ENCODE peak calls at places on chromosomes 1 and 21, in five cellular contexts. One of them, this sample, is unnamed.

GRCh38 chr1:46530791-46531409 is 20.5 kb downstream of the KNCN start:
- DNase-seq in IMR-90: no peak
- DNase-seq in SK-N-SH: no peak
- DNase-seq in A549: peak; percentile 26
- DNase-seq in GM12878: no peak
- DNase-seq in this sample: no peak

GRCh38 chr21:36553406-36553805 is 73.5 kb upstream of the CLDN14 start:
- DNase-seq in IMR-90: no peak
- DNase-seq in GM12878: no peak
- DNase-seq in A549: no peak
- DNase-seq in SK-N-SH: no peak
- DNase-seq in this sample: no peak

GRCh38 chr1:107327446-107327845 is 186.6 kb downstream of the NTNG1 start:
- DNase-seq in SK-N-SH: no peak
- DNase-seq in IMR-90: no peak
- DNase-seq in GM12878: no peak
- DNase-seq in A549: no peak
- DNase-seq in this sample: no peak

GRCh38 chr1:35692310-35692709 is 26.4 kb downstream of the C1orf216 start:
- DNase-seq in IMR-90: no peak
- DNase-seq in A549: no peak
- DNase-seq in GM12878: no peak
- DNase-seq in SK-N-SH: no peak
- DNase-seq in this sample: no peak

GRCh38 chr21:32359719-32360260 is 33.0 kb downstream of the URB1 start:
- DNase-seq in IMR-90: no peak
- DNase-seq in GM12878: no peak
- DNase-seq in A549: peak; percentile 43
- DNase-seq in SK-N-SH: no peak
- DNase-seq in this sample: no peak

GRCh38 chr1:98045211-98046030 is 124.6 kb upstream of the DPYD start:
- DNase-seq in GM12878: no peak
- DNase-seq in A549: peak; percentile 81
- DNase-seq in IMR-90: peak; percentile 62
- DNase-seq in SK-N-SH: peak; percentile 77
- DNase-seq in this sample: peak; percentile 54

GRCh38 chr1:41674501-41674900 is 190.0 kb upstream of the EDN2 start:
- DNase-seq in GM12878: no peak
- DNase-seq in IMR-90: no peak
- DNase-seq in A549: no peak
- DNase-seq in SK-N-SH: no peak
- DNase-seq in this sample: no peak

GRCh38 chr1:43791243-43791642 is 83.9 kb downstream of the ST3GAL3 start:
- DNase-seq in IMR-90: no peak
- DNase-seq in A549: no peak
- DNase-seq in SK-N-SH: no peak
- DNase-seq in GM12878: no peak
- DNase-seq in this sample: no peak

GRCh38 chr1:198929961-198930599 is 291.2 kb downstream of the PTPRC start:
- DNase-seq in SK-N-SH: no peak
- DNase-seq in A549: peak; percentile 30
- DNase-seq in GM12878: peak; percentile 45
- DNase-seq in IMR-90: peak; percentile 31
- DNase-seq in this sample: no peak

GRCh38 chr1:166111430-166111829 is 55.4 kb downstream of the FAM78B start:
- DNase-seq in A549: no peak
- DNase-seq in SK-N-SH: no peak
- DNase-seq in IMR-90: no peak
- DNase-seq in GM12878: no peak
- DNase-seq in this sample: no peak

GRCh38 chr1:19400875-19401854 is 84.2 kb downstream of the CAPZB start:
- DNase-seq in SK-N-SH: no peak
- DNase-seq in A549: no peak
- DNase-seq in IMR-90: no peak
- DNase-seq in GM12878: no peak
- DNase-seq in this sample: peak; percentile 34

GRCh38 chr1:10679521-10680220 is 116.8 kb downstream of the CASZ1 start:
- DNase-seq in SK-N-SH: peak; percentile 91
- DNase-seq in A549: peak; percentile 57
- DNase-seq in IMR-90: peak; percentile 62
- DNase-seq in GM12878: no peak
- DNase-seq in this sample: peak; percentile 83

GRCh38 chr1:211925016-211925415 is 94.5 kb upstream of the LPGAT1 start:
- DNase-seq in GM12878: no peak
- DNase-seq in SK-N-SH: no peak
- DNase-seq in IMR-90: no peak
- DNase-seq in A549: peak; percentile 65
- DNase-seq in this sample: peak; percentile 55

GRCh38 chr21:41877901-41878830 is 978 bp downstream of the PRDM15 start:
- DNase-seq in A549: peak; percentile 7
- DNase-seq in GM12878: no peak
- DNase-seq in IMR-90: peak; percentile 75
- DNase-seq in SK-N-SH: peak; percentile 70
- DNase-seq in this sample: no peak

GRCh38 chr1:215833936-215834729 is 267.0 kb downstream of the KCTD3 start:
- DNase-seq in IMR-90: peak; percentile 68
- DNase-seq in GM12878: no peak
- DNase-seq in SK-N-SH: no peak
- DNase-seq in A549: no peak
- DNase-seq in this sample: no peak

GRCh38 chr1:179105393-179105792 is 23.5 kb downstream of the TOR3A start:
- DNase-seq in GM12878: no peak
- DNase-seq in A549: peak; percentile 55
- DNase-seq in SK-N-SH: no peak
- DNase-seq in IMR-90: no peak
- DNase-seq in this sample: no peak

GRCh38 chr21:28627691-28628090 is 365.0 kb downstream of the LTN1 start:
- DNase-seq in GM12878: no peak
- DNase-seq in SK-N-SH: no peak
- DNase-seq in A549: no peak
- DNase-seq in IMR-90: no peak
- DNase-seq in this sample: no peak

GRCh38 chr1:14926818-14927555 is 226.6 kb upstream of the TMEM51 start:
- DNase-seq in A549: no peak
- DNase-seq in SK-N-SH: no peak
- DNase-seq in GM12878: no peak
- DNase-seq in IMR-90: no peak
- DNase-seq in this sample: no peak
- TF ChIP-seq USF2 in A549: no peak
- TF ChIP-seq USF2 in SK-N-SH: no peak
- TF ChIP-seq USF2 in GM12878: no peak
- TF ChIP-seq USF2 in IMR-90: no peak
- TF ChIP-seq USF2 in this sample: no peak

DNA sequence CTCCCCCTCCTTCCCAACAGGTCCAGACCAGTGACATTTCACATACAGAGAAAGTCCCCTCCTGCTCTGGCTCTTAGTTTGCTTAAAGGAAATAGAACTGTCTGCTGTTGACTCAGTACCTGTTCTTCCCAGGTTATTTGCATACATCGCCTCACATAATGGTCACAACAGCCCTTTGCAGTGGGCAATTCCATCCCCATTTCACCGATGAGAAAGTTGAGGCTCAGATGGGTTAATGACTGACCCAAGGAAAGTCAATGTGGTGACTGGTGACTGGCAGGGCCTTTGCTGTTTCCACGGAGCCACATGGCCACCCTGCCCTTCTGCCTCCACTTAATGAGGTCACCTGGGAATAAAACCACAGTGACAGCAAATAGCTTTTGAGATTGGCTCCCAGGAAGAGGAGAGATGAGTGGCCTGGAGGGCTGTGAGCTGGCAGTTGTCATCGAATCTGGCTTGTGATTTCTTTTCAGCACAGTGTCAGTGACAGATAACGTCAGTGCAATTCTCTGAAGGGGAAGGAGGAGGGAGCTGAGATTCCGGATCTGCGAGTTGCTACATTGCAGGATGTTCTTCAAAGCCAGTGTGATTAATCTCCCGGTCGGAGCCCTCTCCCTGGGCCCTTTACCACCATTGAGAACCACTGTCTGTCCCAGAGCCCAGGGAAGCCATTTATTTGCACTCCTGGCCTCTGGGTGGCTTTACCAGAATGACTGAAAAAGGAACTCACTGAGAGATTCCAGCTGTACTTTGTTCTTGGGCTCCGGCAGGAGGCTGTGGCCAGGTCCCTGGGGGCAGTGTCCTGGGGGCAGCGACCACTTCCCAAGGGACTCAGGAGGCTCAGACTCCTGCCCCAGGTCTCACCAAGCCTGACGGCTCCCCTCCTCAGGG is 117.1 kb downstream of the CNIH3 start:
- DNase-seq in SK-N-SH: peak; percentile 73
- DNase-seq in IMR-90: peak; percentile 25
- DNase-seq in A549: no peak
- DNase-seq in GM12878: peak; percentile 89
- DNase-seq in this sample: no peak
- H3K4me1 ChIP-seq in SK-N-SH: peaks cover 16% of the 10 kb centered on the region
- H3K4me1 ChIP-seq in IMR-90: peaks cover 11% of the 10 kb centered on the region
- H3K4me1 ChIP-seq in A549: no peaks in the 10 kb centered on the region
- H3K4me1 ChIP-seq in GM12878: peaks cover 55% of the 10 kb centered on the region
- H3K4me1 ChIP-seq in this sample: peaks cover 12% of the 10 kb centered on the region

GRCh38 chr1:32465541-32466002 is 700 bp downstream of the ZBTB8B start:
- DNase-seq in GM12878: no peak
- DNase-seq in A549: no peak
- DNase-seq in IMR-90: no peak
- DNase-seq in SK-N-SH: no peak
- DNase-seq in this sample: no peak

GRCh38 chr1:32464716-32465540 is at the start of gene ZBTB8B:
- DNase-seq in GM12878: no peak
- DNase-seq in IMR-90: peak; percentile 41
- DNase-seq in SK-N-SH: peak; percentile 99
- DNase-seq in A549: peak; percentile 51
- DNase-seq in this sample: peak; percentile 98

GRCh38 chr1:32468791-32469190 is 3.9 kb downstream of the ZBTB8B start:
- DNase-seq in A549: no peak
- DNase-seq in GM12878: no peak
- DNase-seq in SK-N-SH: no peak
- DNase-seq in IMR-90: no peak
- DNase-seq in this sample: no peak

GRCh38 chr1:32466761-32467160 is 1.9 kb downstream of the ZBTB8B start:
- DNase-seq in A549: no peak
- DNase-seq in SK-N-SH: no peak
- DNase-seq in IMR-90: no peak
- DNase-seq in GM12878: no peak
- DNase-seq in this sample: no peak

GRCh38 chr1:32464191-32464715 is 619 bp upstream of the ZBTB8B start:
- DNase-seq in A549: no peak
- DNase-seq in SK-N-SH: peak; percentile 33
- DNase-seq in IMR-90: peak; percentile 4
- DNase-seq in GM12878: no peak
- DNase-seq in this sample: no peak
- TF ChIP-seq USF2 in A549: no peak
- TF ChIP-seq USF2 in SK-N-SH: no peak
- TF ChIP-seq USF2 in IMR-90: no peak
- TF ChIP-seq USF2 in GM12878: no peak
- TF ChIP-seq USF2 in this sample: no peak

GRCh38 chr1:5814046-5814619 is 178.1 kb downstream of the NPHP4 start:
- DNase-seq in SK-N-SH: no peak
- DNase-seq in A549: no peak
- DNase-seq in IMR-90: no peak
- DNase-seq in GM12878: no peak
- DNase-seq in this sample: no peak
- H3K4me1 ChIP-seq in SK-N-SH: peaks cover 11% of the 10 kb centered on the region
- H3K4me1 ChIP-seq in A549: no peaks in the 10 kb centered on the region
- H3K4me1 ChIP-seq in IMR-90: no peaks in the 10 kb centered on the region
- H3K4me1 ChIP-seq in GM12878: no peaks in the 10 kb centered on the region
- H3K4me1 ChIP-seq in this sample: peaks cover 2% of the 10 kb centered on the region

GRCh38 chr1:201827321-201828281 is 1.4 kb upstream of the IPO9 start:
- DNase-seq in SK-N-SH: no peak
- DNase-seq in A549: no peak
- DNase-seq in IMR-90: no peak
- DNase-seq in GM12878: no peak
- DNase-seq in this sample: no peak
- TF ChIP-seq USF2 in SK-N-SH: no peak
- TF ChIP-seq USF2 in A549: no peak
- TF ChIP-seq USF2 in IMR-90: no peak
- TF ChIP-seq USF2 in GM12878: no peak
- TF ChIP-seq USF2 in this sample: no peak

GRCh38 chr1:6004412-6005123 is 12.3 kb upstream of the NPHP4 start:
- DNase-seq in IMR-90: no peak
- DNase-seq in A549: no peak
- DNase-seq in SK-N-SH: no peak
- DNase-seq in GM12878: no peak
- DNase-seq in this sample: no peak

GRCh38 chr1:6001992-6002576 is 9.9 kb upstream of the NPHP4 start:
- DNase-seq in SK-N-SH: peak; percentile 84
- DNase-seq in A549: no peak
- DNase-seq in GM12878: no peak
- DNase-seq in IMR-90: no peak
- DNase-seq in this sample: no peak

GRCh38 chr1:6003568-6004411 is 11.6 kb upstream of the NPHP4 start:
- DNase-seq in GM12878: no peak
- DNase-seq in IMR-90: no peak
- DNase-seq in SK-N-SH: peak; percentile 69
- DNase-seq in A549: no peak
- DNase-seq in this sample: no peak

GRCh38 chr1:6000444-6001288 is 8.4 kb upstream of the NPHP4 start:
- DNase-seq in IMR-90: no peak
- DNase-seq in A549: no peak
- DNase-seq in GM12878: no peak
- DNase-seq in SK-N-SH: peak; percentile 80
- DNase-seq in this sample: no peak

DNA sequence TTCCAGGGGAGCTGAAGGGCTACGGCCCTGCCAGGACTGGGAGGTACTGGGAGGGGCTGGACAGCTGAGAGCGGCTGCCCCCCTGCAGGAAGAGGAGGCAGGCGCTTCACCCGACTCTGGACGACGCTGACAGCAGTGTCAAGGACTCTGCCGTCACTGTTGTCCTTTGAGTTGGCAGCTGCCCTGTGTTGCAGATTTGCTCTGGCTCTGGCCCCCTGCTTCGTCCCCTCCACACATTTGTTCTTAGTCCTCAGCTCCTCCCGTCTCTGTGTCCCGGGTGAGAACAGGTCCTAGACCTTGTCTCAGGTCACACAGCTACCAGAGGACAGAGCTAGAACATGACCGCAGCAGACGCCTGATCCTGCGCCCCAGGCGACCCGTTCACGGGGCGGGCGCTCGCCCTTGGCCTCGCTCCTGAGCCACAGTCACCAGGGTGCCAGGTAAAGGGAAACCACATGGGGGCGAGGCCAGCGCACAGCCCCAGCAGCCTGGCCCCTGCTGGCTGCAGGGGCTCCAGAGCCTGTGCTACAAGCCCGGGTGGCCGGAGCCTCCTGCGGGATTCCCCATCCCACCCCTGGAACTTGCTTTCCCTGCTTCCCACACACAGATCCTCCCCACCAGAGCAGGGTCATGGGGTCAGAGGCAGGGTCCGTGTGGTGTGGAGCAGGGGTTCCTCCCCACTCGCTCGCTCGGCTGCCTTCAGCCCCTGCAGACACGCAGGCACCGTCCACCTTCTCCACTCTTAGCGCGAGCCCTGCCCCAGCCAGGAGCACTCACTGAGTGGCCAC is 10.7 kb upstream of the NPHP4 start:
- DNase-seq in GM12878: no peak
- DNase-seq in IMR-90: no peak
- DNase-seq in A549: no peak
- DNase-seq in SK-N-SH: peak; percentile 59
- DNase-seq in this sample: peak; percentile 51
- H3K4me1 ChIP-seq in GM12878: no peaks in the 10 kb centered on the region
- H3K4me1 ChIP-seq in IMR-90: peaks cover 2% of the 10 kb centered on the region
- H3K4me1 ChIP-seq in A549: no peaks in the 10 kb centered on the region
- H3K4me1 ChIP-seq in SK-N-SH: peaks cover 41% of the 10 kb centered on the region
- H3K4me1 ChIP-seq in this sample: peaks cover 5% of the 10 kb centered on the region

This sample was measured in H1.